ENCODE peak calls at places on chromosomes 2 and 18, in ten cellular contexts. Q is kidney tubule cell; V is nephron progenitor cell; U is NCI-H1092 treated with DMSO at 0.1 percent for 48 hours; T is M059J; D is activated T-helper 9 cell treated with anti-CD3 and anti-CD28 coated beads, Interleukin-2, amount 50 U/mL, for 16 hours; S is heart left ventricle; F is WTC11; J is GM20000; R is epithelial cell of esophagus. O is an unnamed sample.

GRCh38 chr2:176177580-176178270 is 10.7 kb upstream of the HOXD1 start:
- DNase-seq in U (no peak), S (peak), V (no peak), R (no peak), T (no peak), D (no peak), J (peak), F (no peak), Q (no peak), O (no peak)

GRCh38 chr2:189299974-189300373 is 120.4 kb upstream of the COL5A2 start:
- DNase-seq in V (no peak), R (no peak), J (no peak), S (no peak), T (no peak), F (no peak), U (no peak), D (no peak), Q (no peak), O (no peak)

GRCh38 chr2:68832161-68832869 is 38.9 kb downstream of the BMP10 start:
- DNase-seq in R (peak), V (no peak), F (no peak), S (no peak), D (peak), Q (peak), U (no peak), J (peak), T (peak), O (peak)

GRCh38 chr2:202765435-202765834 is 106.1 kb downstream of the ICA1L start:
- DNase-seq in Q (no peak), R (peak), F (no peak), T (no peak), S (no peak), J (no peak), U (no peak), V (no peak), D (no peak), O (no peak)

GRCh38 chr18:79988925-79989361 is 580 bp upstream of the TXNL4A start:
- DNase-seq in J (no peak), U (no peak), V (no peak), S (no peak), R (peak), Q (peak), D (no peak), F (no peak), T (peak), O (no peak)

GRCh38 chr2:110173523-110173922 is 31.3 kb downstream of the NPHP1 start:
- DNase-seq in T (peak), U (no peak), Q (peak), D (no peak), J (no peak), R (peak), S (no peak), F (no peak), V (no peak), O (no peak)

GRCh38 chr2:70887550-70888229 is 48.0 kb upstream of the ATP6V1B1 start:
- DNase-seq in V (peak), D (no peak), T (peak), R (no peak), J (peak), S (no peak), F (peak), Q (no peak), U (peak), O (no peak)

GRCh38 chr18:35032113-35032512 is 9.1 kb upstream of the MAPRE2 start:
- DNase-seq in F (no peak), S (no peak), V (no peak), J (no peak), D (no peak), U (no peak), Q (no peak), T (no peak), R (no peak), O (no peak)

GRCh38 chr2:24785704-24786321 is 7.4 kb downstream of the PTRHD1 start:
- DNase-seq in R (no peak), F (no peak), V (no peak), J (peak), T (no peak), U (peak), S (no peak), Q (no peak), D (no peak), O (no peak)

GRCh38 chr2:105526000-105526925 is 127.4 kb upstream of the FHL2 start:
- DNase-seq in U (no peak), T (no peak), Q (no peak), D (no peak), S (no peak), F (no peak), J (no peak), V (no peak), R (no peak), O (no peak)

GRCh38 chr2:232976666-232977437 is 36.2 kb downstream of the NGEF start:
- DNase-seq in Q (no peak), D (no peak), S (no peak), V (no peak), U (no peak), R (no peak), J (no peak), F (no peak), T (no peak), O (peak)

GRCh38 chr2:100934504-100935371 is 67.4 kb upstream of the RPL31 start:
- DNase-seq in R (no peak), S (no peak), F (no peak), V (no peak), T (no peak), U (no peak), J (no peak), D (no peak), Q (no peak), O (no peak)

GRCh38 chr2:117983040-117983439 is 30.8 kb downstream of the CCDC93 start:
- DNase-seq in R (no peak), T (peak), U (no peak), F (no peak), Q (peak), S (no peak), V (no peak), J (no peak), D (no peak), O (no peak)

GRCh38 chr2:159803235-159803962 is 5.4 kb upstream of the CD302 start:
- DNase-seq in D (no peak), V (no peak), U (no peak), S (no peak), J (no peak), F (no peak), Q (no peak), R (no peak), T (no peak), O (no peak)

GRCh38 chr2:153871231-153872221 is at the start of gene GALNT13:
- DNase-seq in D (no peak), U (peak), Q (peak), R (peak), F (peak), S (peak), T (peak), V (peak), J (no peak), O (peak)

GRCh38 chr2:205590759-205591158 is 91.5 kb upstream of the NRP2 start:
- DNase-seq in V (no peak), F (no peak), T (peak), Q (peak), R (peak), J (no peak), D (no peak), U (no peak), S (no peak), O (no peak)

GRCh38 chr2:100630473-100630977 is 67.7 kb downstream of the PDCL3 start:
- DNase-seq in S (no peak), Q (no peak), D (no peak), R (no peak), J (no peak), V (no peak), U (no peak), T (no peak), F (no peak), O (no peak)

GRCh38 chr2:239724194-239724849 is 300.8 kb downstream of the NDUFA10 start:
- DNase-seq in V (no peak), R (no peak), Q (no peak), S (no peak), T (no peak), D (no peak), F (no peak), J (no peak), U (no peak), O (no peak)

GRCh38 chr2:119261498-119262225 is 38.0 kb downstream of the STEAP3 start:
- DNase-seq in J (no peak), D (no peak), S (no peak), T (no peak), U (no peak), R (no peak), F (no peak), V (no peak), Q (no peak), O (no peak)

GRCh38 chr18:8052237-8052701 is 485.2 kb downstream of the PTPRM start:
- DNase-seq in R (peak), F (no peak), T (peak), U (no peak), V (no peak), J (no peak), Q (no peak), S (no peak), D (no peak), O (no peak)

GRCh38 chr2:156903335-156903734 is 354.2 kb upstream of the GALNT5 start:
- DNase-seq in V (no peak), T (peak), U (no peak), R (peak), D (no peak), Q (no peak), S (no peak), F (no peak), J (no peak), O (no peak)

GRCh38 chr2:210049831-210050230 is 47.4 kb downstream of the RPE start:
- DNase-seq in Q (no peak), D (no peak), J (no peak), S (no peak), R (no peak), U (no peak), F (no peak), V (no peak), T (no peak), O (no peak)

GRCh38 chr2:149617476-149617875 is 29.9 kb upstream of the MMADHC start:
- DNase-seq in V (no peak), D (no peak), T (peak), S (no peak), F (no peak), Q (peak), J (no peak), R (peak), U (no peak), O (no peak)

GRCh38 chr18:48376406-48376805 is 32.8 kb downstream of the ZBTB7C start:
- DNase-seq in J (no peak), U (no peak), F (peak), S (no peak), R (no peak), V (peak), D (no peak), T (no peak), Q (no peak), O (no peak)

GRCh38 chr2:241000831-241001321 is 2.5 kb downstream of the SNED1 start:
- DNase-seq in D (no peak), R (no peak), T (no peak), F (no peak), Q (no peak), J (no peak), S (peak), V (no peak), U (no peak), O (no peak)

GRCh38 chr2:47201224-47201623 is 46.1 kb upstream of the STPG4 start:
- DNase-seq in U (no peak), V (no peak), T (peak), J (no peak), D (no peak), S (no peak), F (no peak), R (no peak), Q (peak), O (no peak)

GRCh38 chr18:61556862-61557261 is 223.6 kb downstream of the CDH20 start:
- DNase-seq in S (no peak), R (no peak), J (no peak), F (no peak), V (no peak), U (no peak), D (no peak), T (no peak), Q (no peak), O (no peak)

GRCh38 chr2:153715218-153715617 is 156.5 kb upstream of the GALNT13 start:
- DNase-seq in Q (no peak), T (no peak), R (no peak), U (no peak), J (no peak), F (no peak), D (no peak), V (no peak), S (no peak), O (no peak)

GRCh38 chr2:163591461-163591860 is 144.3 kb downstream of the FIGN start:
- DNase-seq in J (no peak), F (no peak), S (no peak), V (no peak), Q (no peak), T (no peak), U (no peak), R (peak), D (no peak), O (no peak)

GRCh38 chr18:66708631-66709030 is 104.7 kb upstream of the CDH19 start:
- DNase-seq in J (no peak), S (no peak), V (no peak), U (no peak), Q (no peak), D (no peak), F (no peak), R (no peak), T (no peak), O (no peak)

GRCh38 chr2:235413084-235413483 is 80.8 kb upstream of the AGAP1 start:
- DNase-seq in J (no peak), S (no peak), Q (peak), U (no peak), D (no peak), V (no peak), T (no peak), F (no peak), R (no peak), O (no peak)

GRCh38 chr2:25711641-25712369 is 38.4 kb upstream of the DTNB start:
- DNase-seq in T (no peak), Q (peak), D (no peak), J (no peak), S (no peak), U (no peak), F (no peak), R (no peak), V (peak), O (no peak)

GRCh38 chr18:79939096-79939495 is 12.4 kb downstream of the SLC66A2 start:
- DNase-seq in D (no peak), F (no peak), V (no peak), S (no peak), T (no peak), U (no peak), R (no peak), J (no peak), Q (no peak), O (no peak)

GRCh38 chr18:7516505-7517117 is 50.5 kb upstream of the PTPRM start:
- DNase-seq in R (no peak), S (no peak), Q (no peak), U (peak), V (no peak), F (no peak), T (no peak), J (no peak), D (no peak), O (no peak)

GRCh38 chr2:19575618-19576017 is 217.2 kb upstream of the OSR1 start:
- DNase-seq in U (no peak), V (no peak), D (no peak), F (no peak), R (no peak), J (no peak), S (no peak), Q (no peak), T (no peak), O (no peak)

GRCh38 chr2:119488245-119489182 is 35.8 kb downstream of the SCTR start:
- DNase-seq in S (no peak), F (no peak), D (no peak), J (no peak), U (no peak), V (no peak), R (no peak), Q (peak), T (no peak), O (no peak)

GRCh38 chr2:191486584-191487320 is 191.2 kb upstream of the NABP1 start:
- DNase-seq in F (no peak), S (no peak), U (no peak), R (peak), V (no peak), T (peak), D (no peak), J (no peak), Q (peak), O (no peak)

GRCh38 chr2:25276569-25277465 is 64.9 kb downstream of the DNMT3A start:
- DNase-seq in V (peak), J (peak), T (no peak), S (peak), U (no peak), F (peak), R (peak), D (peak), Q (peak), O (peak)